ENCODE peak calls at places on chromosomes 2 and 18, in five cellular contexts. I is HepG2, W is heart left ventricle, U is DND-41, G is thyroid gland. A is an unnamed sample.
A peak's percentile ranks its signal among the peaks of the same experiment; 100 is the strongest.

GRCh38 chr2:190869721-190870120 is 10.9 kb upstream of the GLS start:
- DNase-seq in G (no peak), W (no peak), I (no peak), U (no peak), A (no peak)

GRCh38 chr2:181998045-181998444 is 12.4 kb downstream of the PPP1R1C start:
- DNase-seq in U (no peak), I (no peak), G (no peak), W (no peak), A (no peak)

GRCh38 chr2:237181844-237182243 is 96.2 kb downstream of the COPS8 start:
- DNase-seq in G (no peak), U (no peak), I (no peak), W (no peak), A (peak; percentile 85)

GRCh38 chr2:149617476-149617875 is 29.9 kb upstream of the MMADHC start:
- DNase-seq in G (no peak), U (no peak), W (no peak), I (no peak), A (no peak)

GRCh38 chr18:49566217-49566616 is 4.4 kb downstream of the LIPG start:
- DNase-seq in I (no peak), W (no peak), U (no peak), G (no peak), A (no peak)

GRCh38 chr2:215657844-215658243 is 222.0 kb upstream of the FN1 start:
- DNase-seq in G (no peak), W (no peak), I (no peak), U (no peak), A (no peak)

GRCh38 chr2:72926368-72926767 is 9.0 kb downstream of the EMX1 start:
- DNase-seq in I (no peak), U (no peak), W (no peak), G (no peak), A (no peak)

GRCh38 chr18:55918449-55918848 is 330.5 kb upstream of the TCF4 start:
- DNase-seq in U (no peak), G (no peak), W (no peak), I (no peak), A (no peak)

GRCh38 chr2:174949988-174950687 is 55.0 kb downstream of the CHN1 start:
- DNase-seq in U (no peak), G (no peak), I (no peak), W (no peak), A (no peak)

GRCh38 chr18:79723036-79723435 is 43.4 kb downstream of the CTDP1 start:
- DNase-seq in U (no peak), I (no peak), W (peak; percentile 14), G (no peak), A (no peak)

GRCh38 chr18:58046794-58047555 is 2.9 kb downstream of the NEDD4L start:
- DNase-seq in U (no peak), I (peak; percentile 55), G (no peak), W (no peak), A (no peak)

GRCh38 chr2:162591403-162592083 is 247.0 kb downstream of the KCNH7 start:
- DNase-seq in W (no peak), I (no peak), G (no peak), U (no peak), A (no peak)

GRCh38 chr2:199310654-199311275 is 147.0 kb downstream of the SATB2 start:
- DNase-seq in G (no peak), W (no peak), U (no peak), I (no peak), A (no peak)

GRCh38 chr2:37365669-37366068 is 21.2 kb downstream of the QPCT start:
- DNase-seq in U (no peak), W (no peak), I (no peak), G (no peak), A (peak; percentile 29)

GRCh38 chr2:74146929-74147728 is 583 bp downstream of the BOLA3 start:
- DNase-seq in G (peak; percentile 27), U (no peak), I (peak; percentile 51), W (no peak), A (no peak)

GRCh38 chr2:59034791-59035190 is 793.7 kb upstream of the FANCL start:
- DNase-seq in U (no peak), W (no peak), G (no peak), I (no peak), A (no peak)

GRCh38 chr2:41944218-41944880 is 103.5 kb upstream of the PKDCC start:
- DNase-seq in U (no peak), G (peak; percentile 62), W (no peak), I (no peak), A (no peak)
- TF ChIP-seq CTCF in U (no peak), G (no peak), W (no peak), I (no peak), A (no peak)

GRCh38 chr2:160319700-160320099 is 119.6 kb upstream of the ITGB6 start:
- DNase-seq in W (no peak), I (no peak), G (no peak), U (no peak), A (no peak)

GRCh38 chr2:160321025-160321424 is 121.0 kb upstream of the ITGB6 start:
- DNase-seq in W (no peak), G (no peak), I (no peak), U (no peak), A (no peak)

GRCh38 chr2:160322320-160322719 is 122.2 kb upstream of the ITGB6 start:
- DNase-seq in W (no peak), G (no peak), U (no peak), I (no peak), A (no peak)

GRCh38 chr2:160315337-160315736 is 115.3 kb upstream of the ITGB6 start:
- DNase-seq in W (no peak), I (no peak), U (no peak), G (no peak), A (no peak)

DNA sequence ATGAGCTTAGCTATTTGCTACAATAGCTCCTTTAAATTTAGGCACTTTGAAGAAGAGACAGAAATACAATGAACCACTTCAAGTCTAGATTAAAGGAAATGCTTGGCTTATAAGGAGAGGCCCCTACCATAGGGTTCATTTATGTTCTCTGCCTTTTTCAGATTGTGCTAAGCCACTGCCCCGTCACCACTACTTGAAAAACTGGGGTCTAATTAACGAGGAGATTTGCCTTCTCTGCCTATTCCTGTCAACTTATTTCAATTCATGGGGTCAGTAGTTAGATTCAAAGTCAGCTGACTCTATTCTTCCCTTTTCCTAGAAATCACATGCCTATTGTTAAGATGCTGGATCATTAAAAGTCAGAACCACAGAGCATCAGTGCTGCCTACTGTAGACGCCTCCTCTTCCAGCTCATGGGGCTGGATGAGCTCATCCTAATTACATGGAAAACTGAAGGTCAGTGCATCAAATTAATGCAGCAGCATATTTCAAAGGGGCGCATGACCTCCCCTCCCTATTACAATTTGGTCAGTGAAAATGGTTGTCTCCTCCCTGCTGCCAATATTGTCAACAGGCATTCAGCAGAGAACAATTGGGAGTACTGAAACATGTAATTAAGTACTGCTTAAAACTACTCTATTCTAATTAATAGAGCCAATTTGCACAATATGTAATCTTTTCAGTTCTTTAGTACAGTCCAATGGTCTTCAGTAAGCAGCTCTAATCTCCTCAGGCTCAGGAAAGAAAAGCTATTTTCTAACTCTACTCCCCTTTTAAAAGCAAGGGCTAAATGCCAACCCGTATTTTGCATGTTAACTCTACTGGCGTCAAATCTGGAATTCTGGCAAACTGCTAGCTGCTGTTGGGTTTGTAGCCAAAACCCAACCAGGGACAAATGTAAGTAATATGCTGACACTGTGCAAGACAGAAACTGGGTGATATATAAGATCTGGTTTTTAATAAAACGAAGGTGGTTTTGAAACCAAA is 117.3 kb upstream of the ITGB6 start:
- DNase-seq in G (peak; percentile 36), W (no peak), I (no peak), U (no peak), A (no peak)
- H3K27ac ChIP-seq in G (peak overlapping the region; percentile 5), W (peak overlapping the region; percentile 48), I (no peak overlapping the region), U (no peak overlapping the region), A (peak overlapping the region; percentile 23)

DNA sequence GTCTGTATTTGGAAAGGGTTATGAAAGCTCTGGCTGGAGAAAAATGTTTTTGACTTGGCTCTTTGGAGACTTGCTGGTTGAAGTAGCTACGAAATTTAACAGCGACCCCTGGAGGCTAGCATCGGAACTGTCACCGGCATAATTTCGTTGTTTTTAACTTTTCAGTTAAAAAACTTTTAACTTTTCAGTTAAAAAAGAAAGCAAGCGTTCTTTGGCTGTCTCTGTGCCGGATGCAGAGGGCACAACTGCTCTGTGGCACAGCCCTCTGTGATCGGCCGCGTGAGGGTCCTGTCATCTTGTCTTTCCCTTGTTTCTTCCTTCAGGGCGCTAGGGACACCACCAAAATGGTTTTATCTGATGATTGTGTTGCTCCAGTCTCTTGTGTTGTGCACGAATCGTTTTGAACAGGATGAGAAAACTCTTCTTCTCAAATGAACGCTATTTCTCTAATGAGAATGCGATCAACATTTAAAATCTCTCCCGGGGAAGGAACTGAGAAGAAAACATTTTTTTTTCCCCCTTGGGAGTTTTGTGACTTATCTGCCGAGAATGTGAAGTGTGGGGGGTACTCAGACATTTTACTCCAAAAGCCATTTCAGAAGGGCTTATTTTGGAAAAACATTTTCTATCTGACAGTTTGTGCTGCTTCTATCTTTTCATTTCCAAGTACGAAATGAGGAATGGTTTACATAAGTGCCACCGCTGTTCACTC is 57.1 kb downstream of the ADCYAP1 start:
- DNase-seq in U (peak; percentile 66), G (peak; percentile 48), W (no peak), I (peak; percentile 13), A (no peak)
- H3K4me3 ChIP-seq in U (peak overlapping the region; percentile 45), G (no peak overlapping the region), W (peak overlapping the region; percentile 54), I (no peak overlapping the region), A (peak overlapping the region; percentile 39)

DNA sequence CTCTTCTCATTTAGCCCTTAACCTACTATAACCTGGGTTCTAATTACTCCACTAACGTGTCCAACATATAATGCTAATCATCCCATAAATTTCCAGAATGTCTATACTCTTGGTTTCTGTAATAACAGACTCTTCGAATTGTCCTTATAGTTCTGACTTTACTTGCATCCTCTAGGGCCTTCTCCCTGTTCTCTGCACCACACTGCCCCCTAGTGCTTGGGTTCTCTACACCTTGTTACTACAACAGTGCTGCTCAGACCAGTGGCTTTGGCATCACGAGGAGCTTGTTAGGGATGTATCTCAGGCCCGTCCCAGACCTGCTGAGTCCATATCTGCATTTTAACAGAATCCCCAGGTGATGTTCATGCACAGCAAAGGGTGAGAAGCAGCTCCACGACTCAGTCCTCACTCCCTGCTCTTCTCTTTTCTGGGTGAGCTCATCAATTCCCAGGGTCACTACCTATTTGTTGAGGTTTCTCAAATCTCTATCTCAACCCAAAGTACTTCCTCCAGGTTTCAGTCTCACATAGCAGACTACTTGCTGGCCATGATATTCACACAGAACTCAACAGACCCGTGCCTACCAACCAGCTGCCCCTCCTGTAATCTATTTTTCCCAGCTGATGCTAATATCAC is 14.5 kb upstream of the DDX1 start:
- DNase-seq in G (peak; percentile 84), U (peak; percentile 88), W (peak; percentile 82), I (peak; percentile 85), A (peak; percentile 95)
- TF ChIP-seq CTCF in G (peak; percentile 56), U (peak; percentile 88), W (peak; percentile 81), I (peak; percentile 95), A (peak; percentile 65)

GRCh38 chr2:217812170-217812569 is 190.6 kb downstream of the TNS1 start:
- DNase-seq in G (no peak), W (peak; percentile 48), I (no peak), U (no peak), A (no peak)
- H3K27ac ChIP-seq in G (no peak overlapping the region), W (peak overlapping the region; percentile 1), I (no peak overlapping the region), U (no peak overlapping the region), A (no peak overlapping the region)

GRCh38 chr2:12259497-12259896 is 457.2 kb upstream of the TRIB2 start:
- DNase-seq in U (no peak), I (no peak), W (no peak), G (no peak), A (no peak)
- H3K4me3 ChIP-seq in U (no peak overlapping the region), I (no peak overlapping the region), W (no peak overlapping the region), G (no peak overlapping the region), A (no peak overlapping the region)

GRCh38 chr18:31563778-31564177 is 27.9 kb upstream of the TTR start:
- DNase-seq in I (no peak), U (no peak), W (no peak), G (no peak), A (no peak)
- TF ChIP-seq CTCF in I (no peak), U (peak; percentile 8), W (no peak), G (no peak), A (no peak)